ENCODE peak calls at places on chromosome 15, in ten cellular contexts. One of them, this sample, is unnamed.

GRCh38 chr15:100101389-100102089 is 240.2 kb downstream of the ADAMTS17 start:
- DNase-seq in IMR-90: no peak
- DNase-seq in CD8-positive, alpha-beta T cell: peak
- DNase-seq in GM13976: no peak
- DNase-seq in left ventricle myocardium inferior: no peak
- DNase-seq in activated CD8-positive, alpha-beta T cell treated with anti-CD3 and anti-CD28 coated beads for 36 hours: no peak
- DNase-seq in PC-9: no peak
- DNase-seq in heart right ventricle: no peak
- DNase-seq in body of pancreas: no peak
- DNase-seq in neural progenitor cell: no peak
- DNase-seq in this sample: no peak

GRCh38 chr15:93209690-93210425 is 120.8 kb upstream of the RGMA start:
- DNase-seq in IMR-90: no peak
- DNase-seq in CD8-positive, alpha-beta T cell: no peak
- DNase-seq in GM13976: no peak
- DNase-seq in left ventricle myocardium inferior: no peak
- DNase-seq in activated CD8-positive, alpha-beta T cell treated with anti-CD3 and anti-CD28 coated beads for 36 hours: no peak
- DNase-seq in PC-9: no peak
- DNase-seq in heart right ventricle: no peak
- DNase-seq in body of pancreas: no peak
- DNase-seq in neural progenitor cell: no peak
- DNase-seq in this sample: no peak

GRCh38 chr15:82810863-82811421 is 1.5 kb downstream of the WHAMM start:
- DNase-seq in IMR-90: no peak
- DNase-seq in CD8-positive, alpha-beta T cell: no peak
- DNase-seq in GM13976: no peak
- DNase-seq in left ventricle myocardium inferior: no peak
- DNase-seq in activated CD8-positive, alpha-beta T cell treated with anti-CD3 and anti-CD28 coated beads for 36 hours: peak
- DNase-seq in PC-9: no peak
- DNase-seq in heart right ventricle: no peak
- DNase-seq in body of pancreas: no peak
- DNase-seq in neural progenitor cell: no peak
- DNase-seq in this sample: no peak

GRCh38 chr15:46312133-46312740 is 677.4 kb downstream of the SQOR start:
- DNase-seq in IMR-90: peak
- DNase-seq in CD8-positive, alpha-beta T cell: peak
- DNase-seq in GM13976: peak
- DNase-seq in left ventricle myocardium inferior: peak
- DNase-seq in activated CD8-positive, alpha-beta T cell treated with anti-CD3 and anti-CD28 coated beads for 36 hours: peak
- DNase-seq in PC-9: no peak
- DNase-seq in heart right ventricle: peak
- DNase-seq in body of pancreas: peak
- DNase-seq in neural progenitor cell: peak
- DNase-seq in this sample: peak

GRCh38 chr15:65032823-65033537 is 3.5 kb upstream of the MTFMT start:
- DNase-seq in IMR-90: peak
- DNase-seq in CD8-positive, alpha-beta T cell: peak
- DNase-seq in GM13976: peak
- DNase-seq in left ventricle myocardium inferior: peak
- DNase-seq in activated CD8-positive, alpha-beta T cell treated with anti-CD3 and anti-CD28 coated beads for 36 hours: peak
- DNase-seq in PC-9: peak
- DNase-seq in heart right ventricle: peak
- DNase-seq in body of pancreas: peak
- DNase-seq in neural progenitor cell: peak
- DNase-seq in this sample: no peak

GRCh38 chr15:51030649-51031316 is 63.9 kb downstream of the TNFAIP8L3 start:
- DNase-seq in IMR-90: peak
- DNase-seq in CD8-positive, alpha-beta T cell: no peak
- DNase-seq in GM13976: no peak
- DNase-seq in left ventricle myocardium inferior: no peak
- DNase-seq in activated CD8-positive, alpha-beta T cell treated with anti-CD3 and anti-CD28 coated beads for 36 hours: no peak
- DNase-seq in PC-9: peak
- DNase-seq in heart right ventricle: no peak
- DNase-seq in body of pancreas: peak
- DNase-seq in neural progenitor cell: no peak
- DNase-seq in this sample: no peak

GRCh38 chr15:94203321-94203720 is 28.0 kb upstream of the MCTP2 start:
- DNase-seq in IMR-90: no peak
- DNase-seq in CD8-positive, alpha-beta T cell: no peak
- DNase-seq in GM13976: no peak
- DNase-seq in left ventricle myocardium inferior: no peak
- DNase-seq in activated CD8-positive, alpha-beta T cell treated with anti-CD3 and anti-CD28 coated beads for 36 hours: no peak
- DNase-seq in PC-9: peak
- DNase-seq in heart right ventricle: no peak
- DNase-seq in body of pancreas: no peak
- DNase-seq in neural progenitor cell: no peak
- DNase-seq in this sample: no peak

GRCh38 chr15:100229181-100230163 is 112.3 kb downstream of the ADAMTS17 start:
- DNase-seq in IMR-90: no peak
- DNase-seq in CD8-positive, alpha-beta T cell: no peak
- DNase-seq in GM13976: no peak
- DNase-seq in left ventricle myocardium inferior: no peak
- DNase-seq in activated CD8-positive, alpha-beta T cell treated with anti-CD3 and anti-CD28 coated beads for 36 hours: peak
- DNase-seq in PC-9: no peak
- DNase-seq in heart right ventricle: no peak
- DNase-seq in body of pancreas: no peak
- DNase-seq in neural progenitor cell: no peak
- DNase-seq in this sample: no peak

GRCh38 chr15:89498574-89498906 is 2.2 kb upstream of the RHCG start:
- DNase-seq in IMR-90: no peak
- DNase-seq in CD8-positive, alpha-beta T cell: no peak
- DNase-seq in GM13976: no peak
- DNase-seq in left ventricle myocardium inferior: no peak
- DNase-seq in activated CD8-positive, alpha-beta T cell treated with anti-CD3 and anti-CD28 coated beads for 36 hours: no peak
- DNase-seq in PC-9: no peak
- DNase-seq in heart right ventricle: no peak
- DNase-seq in body of pancreas: no peak
- DNase-seq in neural progenitor cell: no peak
- DNase-seq in this sample: no peak

GRCh38 chr15:63408514-63408913 is 26.9 kb upstream of the CA12 start:
- DNase-seq in IMR-90: no peak
- DNase-seq in CD8-positive, alpha-beta T cell: no peak
- DNase-seq in GM13976: no peak
- DNase-seq in left ventricle myocardium inferior: no peak
- DNase-seq in activated CD8-positive, alpha-beta T cell treated with anti-CD3 and anti-CD28 coated beads for 36 hours: no peak
- DNase-seq in PC-9: no peak
- DNase-seq in heart right ventricle: no peak
- DNase-seq in body of pancreas: no peak
- DNase-seq in neural progenitor cell: no peak
- DNase-seq in this sample: no peak

GRCh38 chr15:25381579-25381978 is 57.2 kb downstream of the UBE3A start:
- DNase-seq in IMR-90: no peak
- DNase-seq in CD8-positive, alpha-beta T cell: no peak
- DNase-seq in GM13976: no peak
- DNase-seq in left ventricle myocardium inferior: no peak
- DNase-seq in activated CD8-positive, alpha-beta T cell treated with anti-CD3 and anti-CD28 coated beads for 36 hours: no peak
- DNase-seq in PC-9: no peak
- DNase-seq in heart right ventricle: no peak
- DNase-seq in body of pancreas: no peak
- DNase-seq in neural progenitor cell: no peak
- DNase-seq in this sample: no peak

GRCh38 chr15:62301993-62302665 is 137.0 kb upstream of the C2CD4B start:
- DNase-seq in IMR-90: peak
- DNase-seq in CD8-positive, alpha-beta T cell: no peak
- DNase-seq in GM13976: no peak
- DNase-seq in left ventricle myocardium inferior: no peak
- DNase-seq in activated CD8-positive, alpha-beta T cell treated with anti-CD3 and anti-CD28 coated beads for 36 hours: no peak
- DNase-seq in PC-9: no peak
- DNase-seq in heart right ventricle: no peak
- DNase-seq in body of pancreas: peak
- DNase-seq in neural progenitor cell: no peak
- DNase-seq in this sample: no peak

GRCh38 chr15:98804057-98804380 is 155.7 kb downstream of the IGF1R start:
- DNase-seq in IMR-90: peak
- DNase-seq in CD8-positive, alpha-beta T cell: no peak
- DNase-seq in GM13976: no peak
- DNase-seq in left ventricle myocardium inferior: no peak
- DNase-seq in activated CD8-positive, alpha-beta T cell treated with anti-CD3 and anti-CD28 coated beads for 36 hours: no peak
- DNase-seq in PC-9: no peak
- DNase-seq in heart right ventricle: no peak
- DNase-seq in body of pancreas: no peak
- DNase-seq in neural progenitor cell: no peak
- DNase-seq in this sample: no peak
- TF ChIP-seq CTCF in IMR-90: peak
- TF ChIP-seq CTCF in CD8-positive, alpha-beta T cell: no peak
- TF ChIP-seq CTCF in GM13976: no peak
- TF ChIP-seq CTCF in left ventricle myocardium inferior: peak
- TF ChIP-seq CTCF in activated CD8-positive, alpha-beta T cell treated with anti-CD3 and anti-CD28 coated beads for 36 hours: no peak
- TF ChIP-seq CTCF in PC-9: no peak
- TF ChIP-seq CTCF in heart right ventricle: no peak
- TF ChIP-seq CTCF in body of pancreas: no peak
- TF ChIP-seq CTCF in neural progenitor cell: no peak
- TF ChIP-seq CTCF in this sample: no peak

GRCh38 chr15:53384417-53384816 is 375.0 kb downstream of the WDR72 start:
- DNase-seq in IMR-90: no peak
- DNase-seq in CD8-positive, alpha-beta T cell: no peak
- DNase-seq in GM13976: no peak
- DNase-seq in left ventricle myocardium inferior: no peak
- DNase-seq in activated CD8-positive, alpha-beta T cell treated with anti-CD3 and anti-CD28 coated beads for 36 hours: no peak
- DNase-seq in PC-9: no peak
- DNase-seq in heart right ventricle: no peak
- DNase-seq in body of pancreas: peak
- DNase-seq in neural progenitor cell: peak
- DNase-seq in this sample: no peak
- TF ChIP-seq CTCF in IMR-90: no peak
- TF ChIP-seq CTCF in CD8-positive, alpha-beta T cell: no peak
- TF ChIP-seq CTCF in GM13976: peak
- TF ChIP-seq CTCF in left ventricle myocardium inferior: no peak
- TF ChIP-seq CTCF in activated CD8-positive, alpha-beta T cell treated with anti-CD3 and anti-CD28 coated beads for 36 hours: no peak
- TF ChIP-seq CTCF in PC-9: peak
- TF ChIP-seq CTCF in heart right ventricle: no peak
- TF ChIP-seq CTCF in body of pancreas: peak
- TF ChIP-seq CTCF in neural progenitor cell: peak
- TF ChIP-seq CTCF in this sample: no peak

GRCh38 chr15:96703087-96703486 is 372.6 kb downstream of the NR2F2 start:
- DNase-seq in IMR-90: no peak
- DNase-seq in CD8-positive, alpha-beta T cell: no peak
- DNase-seq in GM13976: no peak
- DNase-seq in left ventricle myocardium inferior: no peak
- DNase-seq in activated CD8-positive, alpha-beta T cell treated with anti-CD3 and anti-CD28 coated beads for 36 hours: no peak
- DNase-seq in PC-9: no peak
- DNase-seq in heart right ventricle: no peak
- DNase-seq in body of pancreas: no peak
- DNase-seq in neural progenitor cell: peak
- DNase-seq in this sample: no peak

GRCh38 chr15:96701876-96702275 is 371.4 kb downstream of the NR2F2 start:
- DNase-seq in IMR-90: no peak
- DNase-seq in CD8-positive, alpha-beta T cell: no peak
- DNase-seq in GM13976: no peak
- DNase-seq in left ventricle myocardium inferior: no peak
- DNase-seq in activated CD8-positive, alpha-beta T cell treated with anti-CD3 and anti-CD28 coated beads for 36 hours: no peak
- DNase-seq in PC-9: no peak
- DNase-seq in heart right ventricle: no peak
- DNase-seq in body of pancreas: no peak
- DNase-seq in neural progenitor cell: no peak
- DNase-seq in this sample: no peak

GRCh38 chr15:96703794-96704550 is 373.5 kb downstream of the NR2F2 start:
- DNase-seq in IMR-90: no peak
- DNase-seq in CD8-positive, alpha-beta T cell: no peak
- DNase-seq in GM13976: no peak
- DNase-seq in left ventricle myocardium inferior: no peak
- DNase-seq in activated CD8-positive, alpha-beta T cell treated with anti-CD3 and anti-CD28 coated beads for 36 hours: no peak
- DNase-seq in PC-9: no peak
- DNase-seq in heart right ventricle: no peak
- DNase-seq in body of pancreas: no peak
- DNase-seq in neural progenitor cell: no peak
- DNase-seq in this sample: no peak

GRCh38 chr15:96699871-96700401 is 369.4 kb downstream of the NR2F2 start:
- DNase-seq in IMR-90: no peak
- DNase-seq in CD8-positive, alpha-beta T cell: no peak
- DNase-seq in GM13976: no peak
- DNase-seq in left ventricle myocardium inferior: no peak
- DNase-seq in activated CD8-positive, alpha-beta T cell treated with anti-CD3 and anti-CD28 coated beads for 36 hours: no peak
- DNase-seq in PC-9: no peak
- DNase-seq in heart right ventricle: no peak
- DNase-seq in body of pancreas: no peak
- DNase-seq in neural progenitor cell: peak
- DNase-seq in this sample: no peak

DNA sequence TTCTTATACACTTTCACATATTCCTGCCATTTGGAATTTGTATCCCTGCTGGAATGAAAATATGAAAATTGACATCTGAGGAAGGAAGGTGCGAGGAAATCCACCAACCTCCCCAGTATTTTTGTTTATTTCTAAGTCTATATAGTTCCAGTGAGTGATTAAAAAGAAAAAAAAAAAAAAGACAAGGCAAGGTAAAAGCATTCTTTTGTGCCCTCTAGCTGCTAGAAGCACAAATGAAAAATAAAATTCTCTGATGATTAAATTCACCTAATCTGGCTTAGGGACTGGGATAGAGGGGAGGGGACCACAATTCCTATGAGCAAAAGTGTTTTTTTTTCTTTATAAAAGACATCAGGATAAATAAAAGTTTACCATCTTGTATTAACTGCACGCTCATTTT is 370.9 kb downstream of the NR2F2 start:
- DNase-seq in IMR-90: no peak
- DNase-seq in CD8-positive, alpha-beta T cell: no peak
- DNase-seq in GM13976: no peak
- DNase-seq in left ventricle myocardium inferior: no peak
- DNase-seq in activated CD8-positive, alpha-beta T cell treated with anti-CD3 and anti-CD28 coated beads for 36 hours: no peak
- DNase-seq in PC-9: no peak
- DNase-seq in heart right ventricle: no peak
- DNase-seq in body of pancreas: no peak
- DNase-seq in neural progenitor cell: no peak
- DNase-seq in this sample: no peak
- TF ChIP-seq CTCF in IMR-90: no peak
- TF ChIP-seq CTCF in CD8-positive, alpha-beta T cell: no peak
- TF ChIP-seq CTCF in GM13976: no peak
- TF ChIP-seq CTCF in left ventricle myocardium inferior: peak
- TF ChIP-seq CTCF in activated CD8-positive, alpha-beta T cell treated with anti-CD3 and anti-CD28 coated beads for 36 hours: no peak
- TF ChIP-seq CTCF in PC-9: peak
- TF ChIP-seq CTCF in heart right ventricle: no peak
- TF ChIP-seq CTCF in body of pancreas: no peak
- TF ChIP-seq CTCF in neural progenitor cell: no peak
- TF ChIP-seq CTCF in this sample: no peak

DNA sequence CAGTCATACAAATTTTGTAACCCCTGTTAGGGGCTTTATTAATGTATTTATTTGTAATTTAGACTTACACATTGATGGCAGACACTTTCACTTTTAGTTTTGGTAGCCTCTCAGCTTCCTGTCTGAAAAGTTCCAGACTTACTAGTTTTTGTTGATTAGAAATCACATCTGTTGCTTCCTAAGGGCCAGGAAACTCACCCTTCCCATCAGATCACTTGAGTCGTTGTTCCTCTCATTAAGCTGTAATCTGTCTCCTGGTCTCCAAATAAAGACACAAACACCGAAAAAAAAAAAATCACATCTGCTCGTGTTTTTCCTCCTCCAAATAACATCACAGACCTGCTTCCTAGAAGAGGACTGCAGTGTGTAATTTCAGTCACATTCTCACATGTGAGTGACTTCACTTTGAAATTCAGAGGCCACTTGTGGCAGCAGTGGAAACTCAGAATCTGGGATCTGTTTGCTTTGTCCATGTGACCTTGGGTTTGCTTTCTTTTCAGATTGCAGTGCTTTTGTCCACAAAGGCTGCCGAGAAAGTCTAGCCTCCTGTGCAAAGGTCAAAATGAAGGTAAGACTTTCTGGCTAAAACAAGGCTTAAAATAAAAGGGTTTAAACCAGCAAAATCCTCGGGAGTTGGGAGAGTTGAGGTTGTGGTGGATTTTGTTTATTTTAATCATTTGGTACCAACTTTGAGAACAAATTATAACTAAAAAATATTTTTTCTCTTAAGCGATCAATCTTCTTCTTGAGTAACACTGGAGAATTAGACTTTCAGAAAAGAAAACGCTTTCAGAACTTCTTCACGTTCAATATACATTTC is 87.0 kb downstream of the KLHL25 start:
- DNase-seq in IMR-90: peak
- DNase-seq in CD8-positive, alpha-beta T cell: no peak
- DNase-seq in GM13976: no peak
- DNase-seq in left ventricle myocardium inferior: no peak
- DNase-seq in activated CD8-positive, alpha-beta T cell treated with anti-CD3 and anti-CD28 coated beads for 36 hours: peak
- DNase-seq in PC-9: no peak
- DNase-seq in heart right ventricle: no peak
- DNase-seq in body of pancreas: peak
- DNase-seq in neural progenitor cell: no peak
- DNase-seq in this sample: no peak
- TF ChIP-seq CTCF in IMR-90: no peak
- TF ChIP-seq CTCF in CD8-positive, alpha-beta T cell: no peak
- TF ChIP-seq CTCF in GM13976: no peak
- TF ChIP-seq CTCF in left ventricle myocardium inferior: no peak
- TF ChIP-seq CTCF in activated CD8-positive, alpha-beta T cell treated with anti-CD3 and anti-CD28 coated beads for 36 hours: no peak
- TF ChIP-seq CTCF in PC-9: no peak
- TF ChIP-seq CTCF in heart right ventricle: no peak
- TF ChIP-seq CTCF in body of pancreas: no peak
- TF ChIP-seq CTCF in neural progenitor cell: no peak
- TF ChIP-seq CTCF in this sample: no peak